ENCODE peak calls at places on chromosomes 12 and 14, in four cellular contexts. S, I, K and L are unnamed samples.

GRCh38 chr14:22650960-22651521 is 6.9 kb upstream of the OR6J1 start:
- DNase-seq in S (no peak), I (no peak), K (no peak), L (peak)

GRCh38 chr12:108568653-108569154 is 6.3 kb downstream of the ISCU start:
- DNase-seq in S (no peak), I (no peak), K (no peak), L (peak)

GRCh38 chr14:69612759-69613145 is 1.4 kb downstream of the SUSD6 start:
- DNase-seq in S (no peak), I (no peak), K (no peak), L (no peak)

GRCh38 chr12:56029666-56030293 is 8.9 kb downstream of the IKZF4 start:
- DNase-seq in S (peak), I (peak), K (peak), L (no peak)

GRCh38 chr12:94622475-94622874 is 27.9 kb downstream of the TMCC3 start:
- DNase-seq in S (no peak), I (no peak), K (no peak), L (no peak)

GRCh38 chr12:109730306-109731145 is 16.9 kb downstream of the FAM222A start:
- DNase-seq in S (no peak), I (no peak), K (no peak), L (no peak)

GRCh38 chr12:124771462-124772361 is 92.0 kb downstream of the SCARB1 start:
- DNase-seq in S (peak), I (peak), K (peak), L (peak)

GRCh38 chr12:52992699-52993557 is 13.3 kb upstream of the EIF4B start:
- DNase-seq in S (no peak), I (peak), K (peak), L (no peak)

GRCh38 chr12:57128519-57129247 is 400 bp downstream of the LRP1 start:
- DNase-seq in S (peak), I (no peak), K (no peak), L (no peak)

GRCh38 chr12:26119391-26119981 is 5.4 kb downstream of the BHLHE41 start:
- DNase-seq in S (no peak), I (peak), K (peak), L (no peak)

GRCh38 chr12:51270067-51270846 is at the start of gene SMAGP:
- DNase-seq in S (peak), I (peak), K (peak), L (no peak)
- TF ChIP-seq CREM in S (no peak), I (no peak), K (peak), L (no peak)

GRCh38 chr12:42766754-42767153 is 177.2 kb upstream of the PRICKLE1 start:
- DNase-seq in S (no peak), I (no peak), K (no peak), L (no peak)
- TF ChIP-seq CREM in S (no peak), I (no peak), K (no peak), L (no peak)

GRCh38 chr14:99425272-99425681 is 55.4 kb downstream of the SETD3 start:
- DNase-seq in S (no peak), I (no peak), K (no peak), L (no peak)

GRCh38 chr14:99430491-99430890 is 50.2 kb downstream of the SETD3 start:
- DNase-seq in S (peak), I (no peak), K (peak), L (no peak)

GRCh38 chr14:99426796-99427346 is 53.8 kb downstream of the SETD3 start:
- DNase-seq in S (no peak), I (no peak), K (no peak), L (no peak)

GRCh38 chr14:99426265-99426664 is 54.4 kb downstream of the SETD3 start:
- DNase-seq in S (no peak), I (no peak), K (no peak), L (no peak)

GRCh38 chr14:99427632-99428315 is 52.9 kb downstream of the SETD3 start:
- DNase-seq in S (no peak), I (no peak), K (no peak), L (no peak)
- TF ChIP-seq CREM in S (no peak), I (no peak), K (no peak), L (no peak)

DNA sequence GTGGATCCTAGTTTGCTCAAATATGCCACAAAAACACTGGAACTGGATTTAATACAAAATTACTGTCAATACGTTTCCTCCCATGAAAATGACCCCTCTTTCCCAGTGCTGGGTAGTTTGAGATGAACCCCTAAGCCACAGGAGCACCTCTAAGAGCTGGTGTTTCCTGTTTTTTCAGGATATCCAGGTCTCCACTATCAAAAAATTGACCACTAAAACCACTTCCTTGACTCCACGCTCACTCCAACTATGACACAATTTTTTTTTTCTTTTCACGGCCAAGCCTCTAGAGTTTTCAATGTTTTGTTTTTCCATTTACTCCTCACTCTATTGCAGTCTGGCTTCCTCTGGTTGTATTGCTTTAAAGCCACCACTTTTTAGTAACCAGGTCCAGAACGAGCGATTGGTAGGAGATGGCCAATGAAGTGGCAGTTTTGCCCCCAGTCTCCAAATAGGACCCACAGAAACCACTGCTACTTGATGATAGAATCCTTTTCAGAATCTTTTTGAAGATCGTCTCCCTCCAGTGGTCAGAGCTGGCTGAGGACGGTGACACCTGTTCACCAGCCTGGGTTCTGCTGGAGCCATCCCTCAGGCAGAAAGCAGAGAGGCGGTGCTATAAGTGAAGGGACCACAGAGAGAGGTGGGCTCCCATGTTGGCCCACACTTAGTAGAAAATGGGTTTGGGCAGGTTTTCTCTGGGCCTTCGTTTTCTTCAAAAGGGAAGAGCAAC is 454.4 kb downstream of the VRK1 start:
- DNase-seq in S (peak), I (no peak), K (no peak), L (no peak)
- TF ChIP-seq CREM in S (no peak), I (no peak), K (no peak), L (no peak)

GRCh38 chr12:10304161-10304574 is 3.5 kb upstream of the KLRD1 start:
- DNase-seq in S (no peak), I (no peak), K (no peak), L (no peak)
- TF ChIP-seq CREM in S (no peak), I (no peak), K (no peak), L (no peak)

GRCh38 chr14:55733609-55734008 is 153.6 kb downstream of the KTN1 start:
- DNase-seq in S (no peak), I (no peak), K (no peak), L (no peak)

GRCh38 chr14:55731881-55732498 is 152.0 kb downstream of the KTN1 start:
- DNase-seq in S (peak), I (peak), K (no peak), L (no peak)

GRCh38 chr14:55731247-55731872 is 151.4 kb downstream of the KTN1 start:
- DNase-seq in S (no peak), I (no peak), K (no peak), L (no peak)

GRCh38 chr14:55730602-55731001 is 150.6 kb downstream of the KTN1 start:
- DNase-seq in S (no peak), I (no peak), K (no peak), L (no peak)

DNA sequence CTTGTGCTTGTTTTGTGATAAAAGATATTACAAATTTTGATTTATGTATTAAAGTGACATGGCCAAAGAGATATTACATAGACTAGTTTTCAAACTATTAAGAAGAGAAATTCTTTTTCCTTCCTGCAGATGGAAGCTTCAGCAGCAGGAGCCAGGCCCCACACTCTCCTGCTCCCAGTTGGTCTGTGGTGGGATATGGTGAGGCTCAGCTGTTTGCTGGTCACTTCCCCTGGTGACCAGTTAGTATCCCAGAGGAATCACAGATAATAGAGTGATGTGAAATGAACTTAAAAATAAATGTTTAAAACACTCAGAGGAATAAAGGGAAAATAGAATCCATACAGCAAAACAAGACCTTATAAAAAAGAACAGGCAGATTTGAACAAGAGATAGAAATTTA is 154.7 kb downstream of the KTN1 start:
- DNase-seq in S (no peak), I (no peak), K (no peak), L (no peak)
- TF ChIP-seq CREM in S (no peak), I (no peak), K (no peak), L (no peak)

DNA sequence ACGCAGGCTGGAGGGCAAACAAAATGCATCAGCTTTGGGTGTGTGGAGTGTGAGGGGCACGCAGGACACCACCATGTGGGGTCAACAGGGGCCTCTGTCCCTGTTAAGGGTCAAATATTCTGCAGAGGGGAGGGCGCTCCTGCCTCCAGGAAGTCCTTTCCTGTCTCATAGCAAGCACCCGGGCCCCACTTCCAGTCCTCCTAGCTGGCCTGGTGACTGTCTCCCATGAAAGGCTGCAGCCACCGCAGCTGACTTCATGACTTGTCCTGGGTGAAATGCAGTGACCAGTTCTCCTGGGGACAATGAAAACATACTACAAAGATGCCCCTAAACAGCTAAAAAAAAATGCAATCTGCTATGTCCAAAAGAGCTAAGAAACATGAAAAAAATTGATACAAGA is 53.6 kb downstream of the LGMN start:
- DNase-seq in S (no peak), I (no peak), K (no peak), L (no peak)
- TF ChIP-seq CREM in S (no peak), I (no peak), K (no peak), L (no peak)

DNA sequence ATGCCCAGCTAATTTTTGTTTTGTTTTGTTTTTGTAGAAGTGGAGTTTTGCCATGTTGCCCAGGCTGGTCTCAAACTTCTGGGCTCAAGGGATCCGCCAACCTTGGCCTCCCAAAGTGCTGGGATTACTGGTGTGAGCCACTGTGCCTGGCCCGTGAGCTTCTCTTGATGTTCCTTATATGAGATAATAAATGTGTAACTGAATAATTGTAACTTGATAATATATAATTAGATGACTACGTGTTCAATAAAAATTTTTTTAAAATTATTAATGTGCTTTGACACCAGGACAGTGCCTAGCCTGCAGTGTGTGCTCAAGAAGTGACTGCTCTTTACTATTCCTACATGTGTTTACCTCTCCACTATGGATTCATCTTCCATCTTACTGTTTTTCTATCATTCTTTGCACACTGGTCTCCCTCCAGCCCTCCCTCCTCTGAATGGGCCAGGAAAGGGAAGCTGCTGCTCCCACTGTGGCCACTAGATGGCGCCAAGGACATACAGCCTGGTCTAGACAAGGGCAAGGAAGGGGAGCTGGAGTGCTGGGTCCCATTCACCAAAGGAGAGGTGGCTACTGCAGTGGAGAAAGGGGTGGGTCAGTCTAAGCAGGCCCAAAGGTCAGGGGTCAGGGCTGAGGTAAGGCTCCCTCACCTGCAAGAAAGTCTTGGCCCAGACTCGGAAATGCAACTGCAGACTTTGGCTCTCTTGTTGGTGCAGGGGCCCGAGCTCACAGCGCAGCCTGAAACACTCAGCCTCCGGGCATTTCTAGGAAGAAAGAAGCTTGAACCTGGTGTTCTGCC is 14.7 kb upstream of the ZNF385A start:
- DNase-seq in S (peak), I (peak), K (peak), L (no peak)
- TF ChIP-seq CREM in S (no peak), I (no peak), K (peak), L (no peak)

GRCh38 chr14:101122114-101122854 is 218.8 kb upstream of the RTL1 start:
- DNase-seq in S (no peak), I (no peak), K (no peak), L (no peak)
- TF ChIP-seq CREM in S (no peak), I (no peak), K (no peak), L (no peak)

DNA sequence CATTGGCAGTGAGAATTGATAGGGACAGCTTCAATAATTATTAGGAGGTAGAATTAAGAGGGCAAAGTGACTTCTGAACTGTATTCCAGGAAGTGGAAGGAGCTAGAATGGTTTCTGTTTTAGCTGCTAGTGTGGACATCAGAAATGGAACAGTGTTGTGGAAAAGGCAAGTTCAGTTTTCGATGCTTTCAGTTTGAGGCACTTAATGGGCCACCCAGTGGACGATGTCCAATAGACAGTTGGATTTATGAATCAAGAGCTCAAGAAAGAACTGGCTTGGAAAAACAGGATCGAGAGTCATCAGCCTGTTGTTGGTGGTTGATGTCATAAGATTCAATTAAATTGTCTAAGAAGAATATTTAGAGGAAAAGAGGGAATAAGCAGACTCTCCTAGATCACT is 136.3 kb downstream of the DYRK2 start:
- DNase-seq in S (no peak), I (no peak), K (no peak), L (no peak)
- TF ChIP-seq CREM in S (no peak), I (no peak), K (no peak), L (no peak)